ENCODE peak calls at places on chromosomes 16 and 17, in ten cellular contexts. One of them, this sample, is unnamed.

GRCh38 chr17:41536741-41537613 is 8.9 kb upstream of the KRT19 start:
- DNase-seq in left ventricle myocardium inferior: no peak
- DNase-seq in CD8-positive, alpha-beta T cell: no peak
- DNase-seq in esophagus squamous epithelium: no peak
- DNase-seq in uterus: no peak
- DNase-seq in colonic mucosa: no peak
- DNase-seq in hepatocyte: no peak
- DNase-seq in heart right ventricle: no peak
- DNase-seq in CD4-positive, alpha-beta memory T cell: no peak
- DNase-seq in Peyer's patch: no peak
- DNase-seq in this sample: no peak

GRCh38 chr17:1344521-1344920 is 55.5 kb downstream of the YWHAE start:
- DNase-seq in heart right ventricle: no peak
- DNase-seq in CD8-positive, alpha-beta T cell: no peak
- DNase-seq in esophagus squamous epithelium: no peak
- DNase-seq in uterus: no peak
- DNase-seq in Peyer's patch: no peak
- DNase-seq in left ventricle myocardium inferior: no peak
- DNase-seq in colonic mucosa: no peak
- DNase-seq in hepatocyte: no peak
- DNase-seq in CD4-positive, alpha-beta memory T cell: no peak
- DNase-seq in this sample: no peak

GRCh38 chr16:58035356-58036170 is 10.0 kb downstream of the MMP15 start:
- DNase-seq in heart right ventricle: no peak
- DNase-seq in left ventricle myocardium inferior: no peak
- DNase-seq in esophagus squamous epithelium: no peak
- DNase-seq in Peyer's patch: no peak
- DNase-seq in colonic mucosa: no peak
- DNase-seq in CD8-positive, alpha-beta T cell: no peak
- DNase-seq in hepatocyte: no peak
- DNase-seq in CD4-positive, alpha-beta memory T cell: no peak
- DNase-seq in uterus: no peak
- DNase-seq in this sample: no peak

GRCh38 chr16:3998793-3999478 is 117.3 kb downstream of the ADCY9 start:
- DNase-seq in Peyer's patch: no peak
- DNase-seq in CD4-positive, alpha-beta memory T cell: no peak
- DNase-seq in left ventricle myocardium inferior: no peak
- DNase-seq in CD8-positive, alpha-beta T cell: no peak
- DNase-seq in colonic mucosa: no peak
- DNase-seq in uterus: peak; percentile 52
- DNase-seq in heart right ventricle: no peak
- DNase-seq in esophagus squamous epithelium: no peak
- DNase-seq in hepatocyte: no peak
- DNase-seq in this sample: peak; percentile 73

GRCh38 chr16:11725457-11725856 is 17.2 kb downstream of the TXNDC11 start:
- DNase-seq in uterus: no peak
- DNase-seq in colonic mucosa: no peak
- DNase-seq in hepatocyte: no peak
- DNase-seq in left ventricle myocardium inferior: no peak
- DNase-seq in Peyer's patch: no peak
- DNase-seq in CD4-positive, alpha-beta memory T cell: no peak
- DNase-seq in CD8-positive, alpha-beta T cell: no peak
- DNase-seq in esophagus squamous epithelium: no peak
- DNase-seq in heart right ventricle: no peak
- DNase-seq in this sample: no peak

GRCh38 chr17:42679492-42680330 is 1.9 kb downstream of the CCR10 start:
- DNase-seq in uterus: peak; percentile 63
- DNase-seq in esophagus squamous epithelium: no peak
- DNase-seq in CD8-positive, alpha-beta T cell: peak; percentile 86
- DNase-seq in colonic mucosa: peak; percentile 79
- DNase-seq in Peyer's patch: peak; percentile 90
- DNase-seq in left ventricle myocardium inferior: peak; percentile 84
- DNase-seq in hepatocyte: peak; percentile 91
- DNase-seq in CD4-positive, alpha-beta memory T cell: peak; percentile 75
- DNase-seq in heart right ventricle: peak; percentile 68
- DNase-seq in this sample: peak; percentile 87

GRCh38 chr17:64326420-64327054 is 63.5 kb upstream of the TEX2 start:
- DNase-seq in CD4-positive, alpha-beta memory T cell: no peak
- DNase-seq in hepatocyte: no peak
- DNase-seq in uterus: peak; percentile 79
- DNase-seq in heart right ventricle: peak; percentile 78
- DNase-seq in CD8-positive, alpha-beta T cell: peak; percentile 55
- DNase-seq in esophagus squamous epithelium: peak; percentile 36
- DNase-seq in Peyer's patch: peak; percentile 68
- DNase-seq in colonic mucosa: no peak
- DNase-seq in left ventricle myocardium inferior: peak; percentile 89
- DNase-seq in this sample: no peak

GRCh38 chr17:5500247-5500803 is 14.0 kb downstream of the MIS12 start:
- DNase-seq in CD8-positive, alpha-beta T cell: no peak
- DNase-seq in left ventricle myocardium inferior: no peak
- DNase-seq in colonic mucosa: no peak
- DNase-seq in CD4-positive, alpha-beta memory T cell: peak; percentile 18
- DNase-seq in esophagus squamous epithelium: no peak
- DNase-seq in heart right ventricle: no peak
- DNase-seq in hepatocyte: peak; percentile 45
- DNase-seq in uterus: no peak
- DNase-seq in Peyer's patch: no peak
- DNase-seq in this sample: no peak

GRCh38 chr17:79948406-79948917 is 87.2 kb downstream of the TBC1D16 start:
- DNase-seq in esophagus squamous epithelium: no peak
- DNase-seq in colonic mucosa: no peak
- DNase-seq in CD8-positive, alpha-beta T cell: no peak
- DNase-seq in Peyer's patch: peak; percentile 36
- DNase-seq in hepatocyte: no peak
- DNase-seq in left ventricle myocardium inferior: peak; percentile 1
- DNase-seq in uterus: no peak
- DNase-seq in CD4-positive, alpha-beta memory T cell: no peak
- DNase-seq in heart right ventricle: no peak
- DNase-seq in this sample: no peak

GRCh38 chr17:79945591-79946255 is 89.9 kb downstream of the TBC1D16 start:
- DNase-seq in esophagus squamous epithelium: no peak
- DNase-seq in uterus: no peak
- DNase-seq in colonic mucosa: no peak
- DNase-seq in CD8-positive, alpha-beta T cell: no peak
- DNase-seq in left ventricle myocardium inferior: peak; percentile 7
- DNase-seq in hepatocyte: no peak
- DNase-seq in Peyer's patch: peak; percentile 36
- DNase-seq in heart right ventricle: no peak
- DNase-seq in CD4-positive, alpha-beta memory T cell: no peak
- DNase-seq in this sample: no peak

GRCh38 chr17:79944821-79945391 is 90.8 kb downstream of the TBC1D16 start:
- DNase-seq in CD8-positive, alpha-beta T cell: no peak
- DNase-seq in uterus: no peak
- DNase-seq in heart right ventricle: no peak
- DNase-seq in esophagus squamous epithelium: no peak
- DNase-seq in Peyer's patch: peak; percentile 44
- DNase-seq in left ventricle myocardium inferior: peak; percentile 8
- DNase-seq in colonic mucosa: peak; percentile 16
- DNase-seq in hepatocyte: no peak
- DNase-seq in CD4-positive, alpha-beta memory T cell: no peak
- DNase-seq in this sample: no peak

GRCh38 chr17:79947351-79948031 is 88.2 kb downstream of the TBC1D16 start:
- DNase-seq in heart right ventricle: no peak
- DNase-seq in esophagus squamous epithelium: no peak
- DNase-seq in left ventricle myocardium inferior: peak; percentile 12
- DNase-seq in Peyer's patch: peak; percentile 40
- DNase-seq in CD4-positive, alpha-beta memory T cell: no peak
- DNase-seq in uterus: no peak
- DNase-seq in colonic mucosa: peak; percentile 15
- DNase-seq in CD8-positive, alpha-beta T cell: no peak
- DNase-seq in hepatocyte: no peak
- DNase-seq in this sample: peak; percentile 63

DNA sequence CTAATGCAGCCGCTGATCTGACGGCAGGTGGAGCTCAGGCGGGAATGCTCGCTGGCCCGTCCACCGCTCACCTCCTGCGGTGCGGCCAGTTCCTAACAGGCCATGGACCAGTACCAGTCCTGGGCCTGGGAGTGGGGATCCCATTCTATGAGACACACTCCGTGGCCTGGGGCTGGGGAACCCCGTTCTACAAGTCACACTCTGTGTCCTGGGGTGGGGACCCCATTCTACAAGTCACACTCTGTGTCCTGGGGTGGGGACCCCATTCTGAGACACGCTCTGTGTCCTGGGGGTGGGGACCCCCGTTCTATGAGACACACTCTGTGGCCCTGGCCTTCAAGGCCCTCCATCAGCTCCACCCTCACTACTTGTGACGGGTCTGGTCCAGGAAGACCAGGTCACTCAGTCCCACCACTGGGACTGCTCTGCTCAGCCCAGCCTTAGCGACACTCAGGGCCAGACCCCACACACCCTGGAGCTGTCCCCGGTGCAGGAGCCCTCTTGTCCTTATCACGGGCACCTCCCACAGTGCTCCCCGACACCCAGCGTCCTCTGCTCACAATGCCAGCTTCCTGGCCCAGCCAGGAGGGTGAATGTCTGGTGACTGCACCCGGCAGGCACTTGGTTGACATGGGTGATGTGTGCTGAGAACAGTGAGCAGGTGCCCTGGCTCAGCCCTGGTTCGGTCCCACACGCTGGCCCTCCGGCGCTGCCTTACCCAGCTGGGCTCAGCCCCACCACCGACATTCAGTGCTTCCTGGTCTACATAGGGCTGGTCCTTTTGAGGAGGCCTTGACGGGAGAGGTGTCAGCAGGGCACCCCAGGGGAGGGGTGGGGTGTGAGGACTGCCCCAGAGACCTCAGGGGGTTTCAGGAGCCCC is 89.1 kb downstream of the TBC1D16 start:
- DNase-seq in esophagus squamous epithelium: no peak
- DNase-seq in CD4-positive, alpha-beta memory T cell: no peak
- DNase-seq in heart right ventricle: no peak
- DNase-seq in uterus: no peak
- DNase-seq in hepatocyte: no peak
- DNase-seq in left ventricle myocardium inferior: peak; percentile 11
- DNase-seq in CD8-positive, alpha-beta T cell: no peak
- DNase-seq in Peyer's patch: peak; percentile 36
- DNase-seq in colonic mucosa: peak; percentile 15
- DNase-seq in this sample: no peak
- H3K27ac ChIP-seq in esophagus squamous epithelium: no peak overlapping the region
- H3K27ac ChIP-seq in CD4-positive, alpha-beta memory T cell: no peak overlapping the region
- H3K27ac ChIP-seq in heart right ventricle: no peak overlapping the region
- H3K27ac ChIP-seq in uterus: no peak overlapping the region
- H3K27ac ChIP-seq in hepatocyte: no peak overlapping the region
- H3K27ac ChIP-seq in left ventricle myocardium inferior: no peak overlapping the region
- H3K27ac ChIP-seq in CD8-positive, alpha-beta T cell: no peak overlapping the region
- H3K27ac ChIP-seq in Peyer's patch: no peak overlapping the region
- H3K27ac ChIP-seq in colonic mucosa: no peak overlapping the region
- H3K27ac ChIP-seq in this sample: no peak overlapping the region

GRCh38 chr17:68457539-68458259 is 403 bp upstream of the WIPI1 start:
- DNase-seq in Peyer's patch: peak; percentile 99
- DNase-seq in colonic mucosa: peak; percentile 99
- DNase-seq in CD8-positive, alpha-beta T cell: peak; percentile 98
- DNase-seq in esophagus squamous epithelium: peak; percentile 90
- DNase-seq in left ventricle myocardium inferior: peak; percentile 99
- DNase-seq in heart right ventricle: peak; percentile 98
- DNase-seq in CD4-positive, alpha-beta memory T cell: peak; percentile 99
- DNase-seq in hepatocyte: peak; percentile 99
- DNase-seq in uterus: peak; percentile 98
- DNase-seq in this sample: peak; percentile 100

GRCh38 chr17:68460096-68460495 is 2.8 kb upstream of the WIPI1 start:
- DNase-seq in colonic mucosa: no peak
- DNase-seq in CD4-positive, alpha-beta memory T cell: no peak
- DNase-seq in Peyer's patch: no peak
- DNase-seq in left ventricle myocardium inferior: no peak
- DNase-seq in esophagus squamous epithelium: no peak
- DNase-seq in hepatocyte: no peak
- DNase-seq in uterus: no peak
- DNase-seq in heart right ventricle: no peak
- DNase-seq in CD8-positive, alpha-beta T cell: no peak
- DNase-seq in this sample: no peak

GRCh38 chr17:68460715-68461114 is 3.4 kb upstream of the WIPI1 start:
- DNase-seq in left ventricle myocardium inferior: no peak
- DNase-seq in esophagus squamous epithelium: no peak
- DNase-seq in CD4-positive, alpha-beta memory T cell: peak; percentile 75
- DNase-seq in CD8-positive, alpha-beta T cell: no peak
- DNase-seq in Peyer's patch: no peak
- DNase-seq in colonic mucosa: no peak
- DNase-seq in hepatocyte: no peak
- DNase-seq in uterus: no peak
- DNase-seq in heart right ventricle: no peak
- DNase-seq in this sample: no peak

GRCh38 chr17:68458260-68459029 is 1.1 kb upstream of the WIPI1 start:
- DNase-seq in CD4-positive, alpha-beta memory T cell: no peak
- DNase-seq in hepatocyte: no peak
- DNase-seq in esophagus squamous epithelium: no peak
- DNase-seq in Peyer's patch: no peak
- DNase-seq in heart right ventricle: no peak
- DNase-seq in colonic mucosa: no peak
- DNase-seq in uterus: no peak
- DNase-seq in CD8-positive, alpha-beta T cell: no peak
- DNase-seq in left ventricle myocardium inferior: no peak
- DNase-seq in this sample: no peak

DNA sequence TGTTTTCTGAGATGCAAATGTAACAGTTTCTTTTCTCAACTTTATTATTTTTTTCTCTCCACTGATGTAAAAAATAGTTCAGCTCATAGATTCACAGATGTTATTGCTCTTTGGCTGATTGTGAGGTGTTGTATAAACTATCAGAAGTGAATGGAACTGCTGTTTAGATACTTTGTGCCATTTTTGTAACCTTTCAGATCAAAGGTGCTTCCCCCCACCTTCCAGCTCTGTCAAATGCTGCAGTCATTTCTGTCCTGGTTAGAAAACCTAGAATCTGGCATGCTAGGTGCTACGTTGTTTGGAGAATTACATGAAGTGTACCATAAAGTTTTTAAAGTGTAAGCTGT is 1.7 kb upstream of the WIPI1 start:
- DNase-seq in colonic mucosa: no peak
- DNase-seq in CD4-positive, alpha-beta memory T cell: no peak
- DNase-seq in esophagus squamous epithelium: no peak
- DNase-seq in heart right ventricle: no peak
- DNase-seq in CD8-positive, alpha-beta T cell: no peak
- DNase-seq in uterus: no peak
- DNase-seq in Peyer's patch: no peak
- DNase-seq in hepatocyte: no peak
- DNase-seq in left ventricle myocardium inferior: no peak
- DNase-seq in this sample: no peak
- H3K4me1 ChIP-seq in colonic mucosa: peaks cover 7% of the 10 kb centered on the region
- H3K4me1 ChIP-seq in CD4-positive, alpha-beta memory T cell: peaks cover 63% of the 10 kb centered on the region
- H3K4me1 ChIP-seq in esophagus squamous epithelium: peaks cover 14% of the 10 kb centered on the region
- H3K4me1 ChIP-seq in heart right ventricle: peaks cover 24% of the 10 kb centered on the region
- H3K4me1 ChIP-seq in CD8-positive, alpha-beta T cell: peaks cover 49% of the 10 kb centered on the region
- H3K4me1 ChIP-seq in uterus: no peaks in the 10 kb centered on the region
- H3K4me1 ChIP-seq in Peyer's patch: peaks cover 4% of the 10 kb centered on the region
- H3K4me1 ChIP-seq in hepatocyte: no peaks in the 10 kb centered on the region
- H3K4me1 ChIP-seq in left ventricle myocardium inferior: peaks cover 76% of the 10 kb centered on the region
- H3K4me1 ChIP-seq in this sample: peaks cover 31% of the 10 kb centered on the region

DNA sequence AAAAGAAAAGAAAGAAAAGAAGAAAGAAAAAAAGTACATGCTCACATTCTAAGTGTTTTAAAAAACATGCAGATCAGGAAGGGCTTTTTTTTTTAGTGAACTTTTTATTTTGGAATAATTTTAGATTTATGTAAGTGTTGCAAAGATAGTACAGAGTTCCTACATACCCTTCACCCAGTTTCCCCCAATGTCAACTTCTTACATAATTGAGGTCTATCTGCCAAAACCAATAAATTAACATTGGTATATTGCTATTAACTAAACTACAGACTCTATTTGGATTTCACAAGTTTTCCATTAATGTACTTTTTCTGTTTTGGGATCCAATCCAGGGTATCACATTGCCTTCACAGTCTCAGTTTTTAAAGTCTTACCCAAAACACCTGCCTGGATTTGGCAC is 81.7 kb downstream of the SKAP1 start:
- DNase-seq in esophagus squamous epithelium: no peak
- DNase-seq in CD8-positive, alpha-beta T cell: no peak
- DNase-seq in colonic mucosa: no peak
- DNase-seq in Peyer's patch: no peak
- DNase-seq in hepatocyte: no peak
- DNase-seq in uterus: no peak
- DNase-seq in CD4-positive, alpha-beta memory T cell: no peak
- DNase-seq in heart right ventricle: no peak
- DNase-seq in left ventricle myocardium inferior: no peak
- DNase-seq in this sample: no peak
- H3K27me3 ChIP-seq in esophagus squamous epithelium: no peaks in the 10 kb centered on the region
- H3K27me3 ChIP-seq in CD8-positive, alpha-beta T cell: no peaks in the 10 kb centered on the region
- H3K27me3 ChIP-seq in colonic mucosa: no peaks in the 10 kb centered on the region
- H3K27me3 ChIP-seq in Peyer's patch: no peaks in the 10 kb centered on the region
- H3K27me3 ChIP-seq in hepatocyte: peaks cover 23% of the 10 kb centered on the region
- H3K27me3 ChIP-seq in uterus: no peaks in the 10 kb centered on the region
- H3K27me3 ChIP-seq in CD4-positive, alpha-beta memory T cell: no peaks in the 10 kb centered on the region
- H3K27me3 ChIP-seq in heart right ventricle: peaks cover 22% of the 10 kb centered on the region
- H3K27me3 ChIP-seq in left ventricle myocardium inferior: peaks cover 88% of the 10 kb centered on the region
- H3K27me3 ChIP-seq in this sample: peaks cover 61% of the 10 kb centered on the region

GRCh38 chr16:84306564-84306963 is 11.9 kb downstream of the WFDC1 start:
- DNase-seq in heart right ventricle: no peak
- DNase-seq in CD8-positive, alpha-beta T cell: no peak
- DNase-seq in uterus: no peak
- DNase-seq in left ventricle myocardium inferior: no peak
- DNase-seq in hepatocyte: no peak
- DNase-seq in Peyer's patch: no peak
- DNase-seq in colonic mucosa: no peak
- DNase-seq in CD4-positive, alpha-beta memory T cell: no peak
- DNase-seq in esophagus squamous epithelium: no peak
- DNase-seq in this sample: no peak

GRCh38 chr16:84302111-84302954 is 7.7 kb downstream of the WFDC1 start:
- DNase-seq in CD8-positive, alpha-beta T cell: no peak
- DNase-seq in esophagus squamous epithelium: no peak
- DNase-seq in hepatocyte: no peak
- DNase-seq in heart right ventricle: no peak
- DNase-seq in left ventricle myocardium inferior: no peak
- DNase-seq in colonic mucosa: no peak
- DNase-seq in CD4-positive, alpha-beta memory T cell: no peak
- DNase-seq in uterus: no peak
- DNase-seq in Peyer's patch: no peak
- DNase-seq in this sample: no peak

GRCh38 chr16:84299734-84300440 is 5.2 kb downstream of the WFDC1 start:
- DNase-seq in heart right ventricle: no peak
- DNase-seq in esophagus squamous epithelium: no peak
- DNase-seq in CD4-positive, alpha-beta memory T cell: no peak
- DNase-seq in hepatocyte: no peak
- DNase-seq in CD8-positive, alpha-beta T cell: no peak
- DNase-seq in left ventricle myocardium inferior: no peak
- DNase-seq in Peyer's patch: no peak
- DNase-seq in colonic mucosa: no peak
- DNase-seq in uterus: no peak
- DNase-seq in this sample: no peak

GRCh38 chr16:84303516-84303915 is 8.8 kb downstream of the WFDC1 start:
- DNase-seq in Peyer's patch: no peak
- DNase-seq in CD4-positive, alpha-beta memory T cell: no peak
- DNase-seq in heart right ventricle: no peak
- DNase-seq in uterus: no peak
- DNase-seq in esophagus squamous epithelium: no peak
- DNase-seq in CD8-positive, alpha-beta T cell: no peak
- DNase-seq in hepatocyte: no peak
- DNase-seq in colonic mucosa: no peak
- DNase-seq in left ventricle myocardium inferior: no peak
- DNase-seq in this sample: no peak

DNA sequence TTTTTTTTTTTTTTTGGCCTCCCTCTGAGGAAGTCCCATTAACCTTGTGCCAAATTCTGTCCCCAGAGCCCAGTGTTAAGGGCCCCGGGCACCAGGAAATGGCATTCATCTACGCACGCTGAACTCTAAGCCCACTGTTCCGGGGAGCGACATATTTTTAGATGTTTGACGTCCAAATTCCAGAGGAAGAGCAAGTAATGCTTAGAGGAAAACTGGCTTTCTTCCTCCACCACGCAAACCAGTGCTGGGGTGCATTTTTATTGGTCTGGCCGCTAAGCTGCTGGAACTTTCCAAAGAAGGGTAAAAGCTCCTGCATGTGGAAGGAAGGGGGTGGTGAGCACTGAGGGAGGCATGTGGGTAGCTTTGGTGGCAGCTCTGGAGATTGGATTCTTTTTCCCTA is 8.3 kb downstream of the WFDC1 start:
- DNase-seq in uterus: peak; percentile 33
- DNase-seq in CD8-positive, alpha-beta T cell: no peak
- DNase-seq in colonic mucosa: no peak
- DNase-seq in esophagus squamous epithelium: no peak
- DNase-seq in Peyer's patch: no peak
- DNase-seq in left ventricle myocardium inferior: no peak
- DNase-seq in CD4-positive, alpha-beta memory T cell: no peak
- DNase-seq in hepatocyte: peak; percentile 40
- DNase-seq in heart right ventricle: peak; percentile 47
- DNase-seq in this sample: peak; percentile 14
- H3K27ac ChIP-seq in uterus: peak overlapping the region; percentile 78
- H3K27ac ChIP-seq in CD8-positive, alpha-beta T cell: no peak overlapping the region
- H3K27ac ChIP-seq in colonic mucosa: no peak overlapping the region
- H3K27ac ChIP-seq in esophagus squamous epithelium: peak overlapping the region; percentile 82
- H3K27ac ChIP-seq in Peyer's patch: no peak overlapping the region
- H3K27ac ChIP-seq in left ventricle myocardium inferior: peak overlapping the region; percentile 72
- H3K27ac ChIP-seq in CD4-positive, alpha-beta memory T cell: no peak overlapping the region
- H3K27ac ChIP-seq in hepatocyte: peak overlapping the region; percentile 91
- H3K27ac ChIP-seq in heart right ventricle: peak overlapping the region; percentile 50
- H3K27ac ChIP-seq in this sample: no peak overlapping the region

This sample was measured in cardiac muscle cell.